ENCODE peak calls at places on chromosomes 3 and 15, in seven cellular contexts. N, T, M, K, Y, D and J are unnamed samples.

GRCh38 chr3:158794936-158795518 is 6.8 kb upstream of the MFSD1 start:
- DNase-seq in T (no peak), K (no peak), M (no peak), D (peak; percentile 54), Y (peak; percentile 54), N (peak; percentile 39), J (peak; percentile 60)

GRCh38 chr3:108897883-108898282 is 55.8 kb downstream of the GUCA1C start:
- DNase-seq in T (no peak), K (no peak), D (no peak), M (no peak), N (no peak), Y (no peak), J (no peak)

GRCh38 chr3:14200276-14200675 is 21.7 kb downstream of the LSM3 start:
- DNase-seq in N (no peak), M (no peak), Y (no peak), K (no peak), T (no peak), D (peak; percentile 39), J (no peak)

GRCh38 chr3:150523538-150523937 is 22.8 kb downstream of the SERP1 start:
- DNase-seq in M (no peak), K (no peak), D (no peak), T (no peak), Y (no peak), N (no peak), J (no peak)

GRCh38 chr3:187066228-187066995 is 72.9 kb downstream of the RPL39L start:
- DNase-seq in T (peak; percentile 5), M (no peak), D (peak; percentile 39), K (no peak), Y (peak; percentile 19), N (peak; percentile 46), J (peak; percentile 64)

GRCh38 chr3:71710906-71711494 is 14.2 kb downstream of the EIF4E3 start:
- DNase-seq in K (peak; percentile 73), M (no peak), N (peak; percentile 70), Y (peak; percentile 62), D (peak; percentile 37), T (peak; percentile 60), J (peak; percentile 57)

GRCh38 chr15:90637693-90638092 is 79.5 kb upstream of the BLM start:
- DNase-seq in T (no peak), M (no peak), N (no peak), Y (no peak), D (no peak), K (no peak), J (no peak)

GRCh38 chr3:8800016-8800415 is 30.6 kb upstream of the OXTR start:
- DNase-seq in T (no peak), K (no peak), N (no peak), Y (no peak), M (no peak), D (peak; percentile 34), J (no peak)

GRCh38 chr3:115741650-115742049 is 118.3 kb downstream of the GAP43 start:
- DNase-seq in K (no peak), T (no peak), D (no peak), Y (no peak), M (peak; percentile 67), N (no peak), J (no peak)

GRCh38 chr3:102530443-102531195 is 95.8 kb downstream of the ZPLD1 start:
- DNase-seq in T (no peak), K (no peak), N (no peak), D (peak; percentile 7), Y (peak; percentile 12), M (no peak), J (peak; percentile 11)

GRCh38 chr3:64741344-64741743 is 53.5 kb upstream of the ADAMTS9 start:
- DNase-seq in Y (no peak), D (no peak), M (no peak), K (no peak), T (no peak), N (no peak), J (no peak)

GRCh38 chr3:42148982-42149432 is 57.9 kb downstream of the TRAK1 start:
- DNase-seq in T (no peak), K (peak; percentile 96), N (no peak), D (peak; percentile 60), M (peak; percentile 91), Y (peak; percentile 51), J (no peak)

GRCh38 chr3:65883614-65884013 is 155.1 kb downstream of the MAGI1 start:
- DNase-seq in T (peak; percentile 76), N (no peak), K (no peak), D (peak; percentile 11), Y (peak; percentile 10), M (no peak), J (no peak)

GRCh38 chr15:81163961-81164800 is 30.1 kb downstream of the CFAP161 start:
- DNase-seq in M (no peak), T (no peak), N (no peak), D (no peak), K (no peak), Y (peak; percentile 67), J (peak; percentile 96)

GRCh38 chr15:72911658-72912057 is 128.1 kb upstream of the ADPGK start:
- DNase-seq in K (no peak), T (no peak), N (no peak), M (no peak), D (no peak), Y (no peak), J (no peak)

GRCh38 chr3:102200560-102200959 is 234.3 kb upstream of the ZPLD1 start:
- DNase-seq in K (no peak), T (no peak), M (no peak), N (no peak), Y (no peak), D (no peak), J (no peak)

GRCh38 chr15:28079313-28079969 is 19.7 kb downstream of the OCA2 start:
- DNase-seq in T (no peak), M (peak; percentile 70), K (no peak), N (no peak), Y (no peak), D (no peak), J (no peak)

GRCh38 chr3:73073091-73073707 is 11.7 kb downstream of the EBLN2 start:
- DNase-seq in M (no peak), Y (no peak), K (no peak), T (no peak), N (no peak), D (peak; percentile 25), J (no peak)

GRCh38 chr3:127008236-127008635 is 25.3 kb downstream of the PLXNA1 start:
- DNase-seq in N (no peak), K (no peak), T (peak; percentile 11), Y (no peak), M (no peak), D (no peak), J (no peak)

GRCh38 chr15:36275656-36276055 is 303.8 kb upstream of the CDIN1 start:
- DNase-seq in T (no peak), M (no peak), N (no peak), Y (no peak), K (no peak), D (no peak), J (no peak)

GRCh38 chr3:77147836-77148578 is 108.1 kb downstream of the ROBO2 start:
- DNase-seq in T (no peak), N (no peak), K (no peak), Y (no peak), D (no peak), M (no peak), J (no peak)

GRCh38 chr3:9473496-9473895 is 76.1 kb downstream of the SETD5 start:
- DNase-seq in D (no peak), M (no peak), T (no peak), N (no peak), K (no peak), Y (no peak), J (no peak)

GRCh38 chr3:118587037-118587741 is 447.5 kb downstream of the IGSF11 start:
- DNase-seq in Y (no peak), N (no peak), D (no peak), K (no peak), T (no peak), M (no peak), J (no peak)

GRCh38 chr3:197701851-197702250 is 34.9 kb downstream of the RUBCN start:
- DNase-seq in T (no peak), N (no peak), D (no peak), K (no peak), Y (no peak), M (no peak), J (no peak)

GRCh38 chr3:24773798-24774197 is 279.1 kb upstream of the THRB start:
- DNase-seq in M (peak; percentile 81), N (peak; percentile 13), T (peak; percentile 0), K (peak; percentile 69), D (peak; percentile 50), Y (peak; percentile 4), J (peak; percentile 64)

GRCh38 chr3:108296239-108296638 is at the start of gene HHLA2:
- DNase-seq in K (no peak), Y (no peak), N (no peak), T (no peak), D (no peak), M (no peak), J (no peak)